ENCODE peak calls at places on chromosome 14, in four cellular contexts. J is AG04450, M is HTR-8/SVneo, S is KBM-7. T is an unnamed sample.

GRCh38 chr14:60125918-60126317 is 34.2 kb downstream of the PCNX4 start:
- DNase-seq in J (no peak), M (no peak), S (no peak), T (no peak)

GRCh38 chr14:69901113-69901951 is 22.1 kb downstream of the SMOC1 start:
- DNase-seq in M (no peak), J (no peak), S (no peak), T (no peak)

GRCh38 chr14:27315947-27316346 is 718.1 kb upstream of the NOVA1 start:
- DNase-seq in M (no peak), J (no peak), S (no peak), T (no peak)

GRCh38 chr14:92217956-92218355 is 96.2 kb downstream of the CPSF2 start:
- DNase-seq in M (no peak), S (no peak), J (no peak), T (no peak)

GRCh38 chr14:22448035-22448904 is 140.8 kb downstream of the DAD1 start:
- DNase-seq in S (peak; percentile 95), M (no peak), J (no peak), T (no peak)

GRCh38 chr14:37826869-37827268 is 231.4 kb downstream of the TTC6 start:
- DNase-seq in S (no peak), M (no peak), J (no peak), T (no peak)

GRCh38 chr14:100100032-100100405 is 34.8 kb downstream of the EVL start:
- DNase-seq in M (no peak), J (no peak), S (no peak), T (no peak)

GRCh38 chr14:24430143-24430681 is 458 bp downstream of the KHNYN start:
- DNase-seq in J (no peak), M (peak; percentile 58), S (peak; percentile 62), T (peak; percentile 36)

GRCh38 chr14:102630405-102630804 is 38.0 kb downstream of the RCOR1 start:
- DNase-seq in J (no peak), S (no peak), M (no peak), T (no peak)

GRCh38 chr14:104870368-104871144 is 5.5 kb downstream of the CEP170B start:
- DNase-seq in J (no peak), M (no peak), S (no peak), T (peak; percentile 41)

GRCh38 chr14:74881425-74882102 is at the start of gene DLST:
- DNase-seq in J (peak; percentile 66), M (peak; percentile 100), S (peak; percentile 92), T (peak; percentile 89)

GRCh38 chr14:24833385-24833784 is 199.4 kb upstream of the GZMB start:
- DNase-seq in J (no peak), M (no peak), S (no peak), T (no peak)

GRCh38 chr14:92993302-92993701 is 70.4 kb downstream of the CHGA start:
- DNase-seq in M (no peak), J (no peak), S (no peak), T (no peak)

GRCh38 chr14:106044515-106044914 is 518.1 kb downstream of the TMEM121 start:
- DNase-seq in S (no peak), J (no peak), M (no peak), T (no peak)

GRCh38 chr14:77882098-77882497 is 82.2 kb downstream of the ADCK1 start:
- DNase-seq in S (peak; percentile 38), J (no peak), M (no peak), T (no peak)

GRCh38 chr14:100684961-100685360 is 41.7 kb upstream of the DLK1 start:
- DNase-seq in S (no peak), J (no peak), M (no peak), T (no peak)

GRCh38 chr14:50920482-50921225 is 23.6 kb downstream of the PYGL start:
- DNase-seq in J (peak; percentile 48), S (no peak), M (peak; percentile 36), T (no peak)

GRCh38 chr14:62451221-62451620 is 594.0 kb downstream of the KCNH5 start:
- DNase-seq in J (no peak), M (no peak), S (no peak), T (no peak)

GRCh38 chr14:100645986-100646314 is 58.7 kb upstream of the BEGAIN start:
- DNase-seq in S (no peak), J (no peak), M (no peak), T (no peak)

GRCh38 chr14:62206456-62206855 is 444.2 kb downstream of the SNAPC1 start:
- DNase-seq in M (no peak), S (no peak), J (no peak), T (no peak)

GRCh38 chr14:54567634-54568561 is 970 bp downstream of the SAMD4A start:
- DNase-seq in J (no peak), M (no peak), S (peak; percentile 50), T (peak; percentile 63)

GRCh38 chr14:36517242-36518030 is 2.6 kb downstream of the NKX2-1 start:
- DNase-seq in M (no peak), S (no peak), J (no peak), T (no peak)

T was measured in naive thymus-derived CD8-positive, alpha-beta T cell.